ENCODE peak calls at places on chromosomes 2 and 18, in six cellular contexts. L, N, I, R, W and P are unnamed samples.

GRCh38 chr2:200086911-200087310 is 131.5 kb downstream of the MAIP1 start:
- DNase-seq in L (no peak), N (no peak), I (no peak), R (no peak), W (no peak), P (no peak)

GRCh38 chr2:202842690-202843089 is 28.9 kb downstream of the ICA1L start:
- DNase-seq in L (no peak), N (no peak), I (no peak), R (no peak), W (no peak), P (no peak)

GRCh38 chr2:134897932-134898331 is 20.7 kb upstream of the CCNT2 start:
- DNase-seq in L (no peak), N (no peak), I (no peak), R (peak), W (no peak), P (no peak)

GRCh38 chr2:77512521-77512920 is 9.7 kb downstream of the LRRTM4 start:
- DNase-seq in L (no peak), N (no peak), I (no peak), R (no peak), W (no peak), P (no peak)

GRCh38 chr2:219536967-219537366 is 6.6 kb downstream of the CHPF start:
- DNase-seq in L (no peak), N (no peak), I (no peak), R (no peak), W (no peak), P (no peak)

GRCh38 chr18:50266248-50266704 is at the start of gene CFAP53:
- DNase-seq in L (no peak), N (peak), I (peak), R (peak), W (peak), P (peak)

GRCh38 chr18:35029103-35029502 is 12.1 kb upstream of the MAPRE2 start:
- DNase-seq in L (no peak), N (no peak), I (no peak), R (peak), W (no peak), P (no peak)

GRCh38 chr2:13558368-13558767 is 841.6 kb downstream of the TRIB2 start:
- DNase-seq in L (peak), N (peak), I (peak), R (no peak), W (no peak), P (no peak)

GRCh38 chr2:816278-816677 is 134.4 kb upstream of the SNTG2 start:
- DNase-seq in L (no peak), N (no peak), I (no peak), R (no peak), W (no peak), P (no peak)

GRCh38 chr18:12302391-12303147 is 5.5 kb upstream of the TUBB6 start:
- DNase-seq in L (no peak), N (no peak), I (no peak), R (no peak), W (no peak), P (no peak)

GRCh38 chr18:24862225-24862893 is 401.9 kb downstream of the HRH4 start:
- DNase-seq in L (no peak), N (peak), I (no peak), R (no peak), W (no peak), P (peak)

GRCh38 chr2:183242937-183243336 is 118.7 kb downstream of the NUP35 start:
- DNase-seq in L (peak), N (no peak), I (no peak), R (peak), W (no peak), P (peak)

GRCh38 chr2:71791051-71791450 is 337.7 kb downstream of the DYSF start:
- DNase-seq in L (no peak), N (no peak), I (no peak), R (no peak), W (no peak), P (no peak)

GRCh38 chr2:47313141-47313691 is 89.7 kb upstream of the MSH2 start:
- DNase-seq in L (no peak), N (peak), I (peak), R (peak), W (no peak), P (no peak)

GRCh38 chr2:26422947-26423629 is 21.4 kb downstream of the DRC1 start:
- DNase-seq in L (no peak), N (peak), I (peak), R (no peak), W (no peak), P (no peak)